ENCODE peak calls at places on chromosomes 6 and 20, in four cellular contexts. One of them, this sample, is unnamed.

GRCh38 chr20:881051-881820 is 34.9 kb downstream of the ANGPT4 start:
- DNase-seq in cardiac fibroblast: peak
- DNase-seq in left ventricle myocardium inferior: no peak
- DNase-seq in HFF-Myc: no peak
- DNase-seq in this sample: no peak

GRCh38 chr20:50373674-50374286 is 136.4 kb upstream of the PTPN1 start:
- DNase-seq in cardiac fibroblast: peak
- DNase-seq in left ventricle myocardium inferior: no peak
- DNase-seq in HFF-Myc: no peak
- DNase-seq in this sample: no peak

GRCh38 chr20:59002388-59002787 is 4.7 kb downstream of the CTSZ start:
- DNase-seq in cardiac fibroblast: no peak
- DNase-seq in left ventricle myocardium inferior: no peak
- DNase-seq in HFF-Myc: no peak
- DNase-seq in this sample: no peak

GRCh38 chr6:39203804-39204495 is 25.3 kb downstream of the KCNK5 start:
- DNase-seq in cardiac fibroblast: no peak
- DNase-seq in left ventricle myocardium inferior: no peak
- DNase-seq in HFF-Myc: no peak
- DNase-seq in this sample: peak

GRCh38 chr20:34522969-34523871 is 7.0 kb downstream of the DYNLRB1 start:
- DNase-seq in cardiac fibroblast: peak
- DNase-seq in left ventricle myocardium inferior: peak
- DNase-seq in HFF-Myc: no peak
- DNase-seq in this sample: no peak

GRCh38 chr20:45445805-45446562 is 23.6 kb upstream of the WFDC2 start:
- DNase-seq in cardiac fibroblast: peak
- DNase-seq in left ventricle myocardium inferior: no peak
- DNase-seq in HFF-Myc: no peak
- DNase-seq in this sample: no peak

GRCh38 chr20:63377256-63378114 is 16.3 kb upstream of the CHRNA4 start:
- DNase-seq in cardiac fibroblast: no peak
- DNase-seq in left ventricle myocardium inferior: no peak
- DNase-seq in HFF-Myc: no peak
- DNase-seq in this sample: no peak

GRCh38 chr20:10672579-10673127 is 1.1 kb downstream of the JAG1 start:
- DNase-seq in cardiac fibroblast: peak
- DNase-seq in left ventricle myocardium inferior: peak
- DNase-seq in HFF-Myc: no peak
- DNase-seq in this sample: no peak

GRCh38 chr20:62198931-62199330 is 16.1 kb downstream of the MTG2 start:
- DNase-seq in cardiac fibroblast: no peak
- DNase-seq in left ventricle myocardium inferior: no peak
- DNase-seq in HFF-Myc: no peak
- DNase-seq in this sample: no peak

GRCh38 chr6:15493437-15494168 is 169.2 kb downstream of the DTNBP1 start:
- DNase-seq in cardiac fibroblast: no peak
- DNase-seq in left ventricle myocardium inferior: no peak
- DNase-seq in HFF-Myc: peak
- DNase-seq in this sample: no peak

GRCh38 chr6:56729719-56730118 is 87.0 kb upstream of the DST start:
- DNase-seq in cardiac fibroblast: peak
- DNase-seq in left ventricle myocardium inferior: no peak
- DNase-seq in HFF-Myc: no peak
- DNase-seq in this sample: no peak

GRCh38 chr6:152348116-152348515 is 289.0 kb downstream of the SYNE1 start:
- DNase-seq in cardiac fibroblast: peak
- DNase-seq in left ventricle myocardium inferior: no peak
- DNase-seq in HFF-Myc: no peak
- DNase-seq in this sample: no peak

GRCh38 chr20:36582322-36582721 is 8.9 kb downstream of the TGIF2 start:
- DNase-seq in cardiac fibroblast: no peak
- DNase-seq in left ventricle myocardium inferior: no peak
- DNase-seq in HFF-Myc: no peak
- DNase-seq in this sample: no peak

GRCh38 chr6:150638765-150639164 is 39.1 kb downstream of the PLEKHG1 start:
- DNase-seq in cardiac fibroblast: no peak
- DNase-seq in left ventricle myocardium inferior: no peak
- DNase-seq in HFF-Myc: no peak
- DNase-seq in this sample: no peak

GRCh38 chr20:22729180-22729579 is 144.8 kb upstream of the FOXA2 start:
- DNase-seq in cardiac fibroblast: peak
- DNase-seq in left ventricle myocardium inferior: no peak
- DNase-seq in HFF-Myc: no peak
- DNase-seq in this sample: no peak

GRCh38 chr6:30793521-30794194 is 49.3 kb upstream of the IER3 start:
- DNase-seq in cardiac fibroblast: peak
- DNase-seq in left ventricle myocardium inferior: no peak
- DNase-seq in HFF-Myc: no peak
- DNase-seq in this sample: no peak

GRCh38 chr6:1873781-1874180 is 264.1 kb downstream of the FOXC1 start:
- DNase-seq in cardiac fibroblast: no peak
- DNase-seq in left ventricle myocardium inferior: no peak
- DNase-seq in HFF-Myc: no peak
- DNase-seq in this sample: no peak

GRCh38 chr20:50758469-50758868 is 27.1 kb downstream of the PARD6B start:
- DNase-seq in cardiac fibroblast: peak
- DNase-seq in left ventricle myocardium inferior: no peak
- DNase-seq in HFF-Myc: no peak
- DNase-seq in this sample: no peak

GRCh38 chr20:43909211-43909610 is 5.4 kb upstream of the TOX2 start:
- DNase-seq in cardiac fibroblast: no peak
- DNase-seq in left ventricle myocardium inferior: no peak
- DNase-seq in HFF-Myc: no peak
- DNase-seq in this sample: no peak

GRCh38 chr6:109453594-109454482 is 1.7 kb downstream of the MICAL1 start:
- DNase-seq in cardiac fibroblast: peak
- DNase-seq in left ventricle myocardium inferior: peak
- DNase-seq in HFF-Myc: no peak
- DNase-seq in this sample: no peak

GRCh38 chr20:32588040-32588439 is 2.9 kb upstream of the NOL4L start:
- DNase-seq in cardiac fibroblast: no peak
- DNase-seq in left ventricle myocardium inferior: no peak
- DNase-seq in HFF-Myc: no peak
- DNase-seq in this sample: no peak

GRCh38 chr20:61117725-61118124 is 134.3 kb upstream of the CDH4 start:
- DNase-seq in cardiac fibroblast: peak
- DNase-seq in left ventricle myocardium inferior: no peak
- DNase-seq in HFF-Myc: no peak
- DNase-seq in this sample: no peak

GRCh38 chr6:144588674-144589325 is 303.7 kb downstream of the UTRN start:
- DNase-seq in cardiac fibroblast: no peak
- DNase-seq in left ventricle myocardium inferior: no peak
- DNase-seq in HFF-Myc: no peak
- DNase-seq in this sample: no peak

GRCh38 chr20:47353697-47354387 is 2.7 kb downstream of the ZMYND8 start:
- DNase-seq in cardiac fibroblast: no peak
- DNase-seq in left ventricle myocardium inferior: no peak
- DNase-seq in HFF-Myc: no peak
- DNase-seq in this sample: no peak

GRCh38 chr6:121830759-121831158 is 395.3 kb downstream of the GJA1 start:
- DNase-seq in cardiac fibroblast: no peak
- DNase-seq in left ventricle myocardium inferior: peak
- DNase-seq in HFF-Myc: no peak
- DNase-seq in this sample: no peak

GRCh38 chr6:150004101-150004782 is 21.1 kb downstream of the RAET1L start:
- DNase-seq in cardiac fibroblast: no peak
- DNase-seq in left ventricle myocardium inferior: no peak
- DNase-seq in HFF-Myc: no peak
- DNase-seq in this sample: no peak

GRCh38 chr6:128520436-128521301 is at the start of gene PTPRK:
- DNase-seq in cardiac fibroblast: peak
- DNase-seq in left ventricle myocardium inferior: peak
- DNase-seq in HFF-Myc: no peak
- DNase-seq in this sample: peak

GRCh38 chr6:163291622-163292021 is 122.9 kb upstream of the QKI start:
- DNase-seq in cardiac fibroblast: no peak
- DNase-seq in left ventricle myocardium inferior: no peak
- DNase-seq in HFF-Myc: no peak
- DNase-seq in this sample: no peak

GRCh38 chr20:4795394-4795793 is 73.7 kb downstream of the PRND start:
- DNase-seq in cardiac fibroblast: peak
- DNase-seq in left ventricle myocardium inferior: no peak
- DNase-seq in HFF-Myc: peak
- DNase-seq in this sample: peak

DNA sequence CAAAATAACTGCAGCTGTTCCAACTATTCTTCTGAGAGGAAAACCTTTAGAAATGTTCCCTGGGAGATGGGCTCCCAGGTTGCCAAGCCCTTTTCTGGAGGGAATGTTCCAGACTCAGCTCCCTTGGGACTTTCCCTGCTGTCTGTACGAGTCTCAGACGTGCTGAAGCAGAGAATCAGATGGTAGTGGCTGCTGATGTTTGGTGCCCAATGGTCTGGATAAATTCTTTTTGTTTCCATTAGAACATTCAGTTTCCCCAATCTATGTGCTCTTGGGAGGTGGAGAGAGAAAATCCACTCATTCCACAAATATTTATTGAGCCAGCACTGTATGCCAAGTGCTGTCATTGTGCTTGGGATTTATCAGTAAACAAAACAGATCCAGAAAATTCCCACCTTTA is 40.0 kb downstream of the SNHG17 start:
- DNase-seq in cardiac fibroblast: peak
- DNase-seq in left ventricle myocardium inferior: no peak
- DNase-seq in HFF-Myc: no peak
- DNase-seq in this sample: no peak
- H3K4me3 ChIP-seq in cardiac fibroblast: no peak
- H3K4me3 ChIP-seq in left ventricle myocardium inferior: no peak
- H3K4me3 ChIP-seq in HFF-Myc: no peak
- H3K4me3 ChIP-seq in this sample: no peak

DNA sequence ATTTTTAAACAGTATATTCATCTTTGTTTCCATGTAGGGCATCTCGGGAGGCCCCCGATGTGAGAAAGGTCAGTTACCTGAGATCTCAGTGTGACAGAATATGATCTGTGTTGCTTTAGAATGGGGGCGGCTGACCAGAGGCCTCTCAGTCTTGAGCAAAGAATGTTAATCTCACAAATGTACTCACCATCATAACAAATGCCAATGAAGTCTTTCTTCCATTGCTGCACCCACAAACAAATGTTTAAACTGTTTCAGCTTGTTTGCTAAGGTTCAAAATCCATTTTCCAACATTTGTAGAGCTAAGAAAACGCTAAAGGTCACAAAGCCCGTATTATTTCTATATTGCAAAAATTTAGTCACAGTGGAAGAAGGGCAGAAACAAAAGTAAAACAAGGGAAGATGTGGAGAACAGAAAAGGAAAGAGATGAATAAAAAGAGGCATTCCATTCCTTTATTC is 31.8 kb downstream of the ELOVL2 start:
- DNase-seq in cardiac fibroblast: no peak
- DNase-seq in left ventricle myocardium inferior: no peak
- DNase-seq in HFF-Myc: no peak
- DNase-seq in this sample: no peak
- TF ChIP-seq CTCF in cardiac fibroblast: no peak
- TF ChIP-seq CTCF in left ventricle myocardium inferior: no peak
- TF ChIP-seq CTCF in HFF-Myc: no peak
- TF ChIP-seq CTCF in this sample: no peak

GRCh38 chr6:33163540-33163939 is 28.7 kb downstream of the COL11A2 start:
- DNase-seq in cardiac fibroblast: no peak
- DNase-seq in left ventricle myocardium inferior: no peak
- DNase-seq in HFF-Myc: no peak
- DNase-seq in this sample: no peak

GRCh38 chr6:33160096-33160495 is 32.2 kb downstream of the COL11A2 start:
- DNase-seq in cardiac fibroblast: no peak
- DNase-seq in left ventricle myocardium inferior: no peak
- DNase-seq in HFF-Myc: no peak
- DNase-seq in this sample: no peak

GRCh38 chr6:33161354-33162320 is 30.6 kb downstream of the COL11A2 start:
- DNase-seq in cardiac fibroblast: peak
- DNase-seq in left ventricle myocardium inferior: peak
- DNase-seq in HFF-Myc: peak
- DNase-seq in this sample: no peak

GRCh38 chr6:33162471-33162870 is 29.8 kb downstream of the COL11A2 start:
- DNase-seq in cardiac fibroblast: no peak
- DNase-seq in left ventricle myocardium inferior: no peak
- DNase-seq in HFF-Myc: no peak
- DNase-seq in this sample: no peak

GRCh38 chr6:33160728-33161323 is 31.4 kb downstream of the COL11A2 start:
- DNase-seq in cardiac fibroblast: peak
- DNase-seq in left ventricle myocardium inferior: no peak
- DNase-seq in HFF-Myc: peak
- DNase-seq in this sample: peak
- H3K4me3 ChIP-seq in cardiac fibroblast: no peak
- H3K4me3 ChIP-seq in left ventricle myocardium inferior: peak
- H3K4me3 ChIP-seq in HFF-Myc: no peak
- H3K4me3 ChIP-seq in this sample: peak

DNA sequence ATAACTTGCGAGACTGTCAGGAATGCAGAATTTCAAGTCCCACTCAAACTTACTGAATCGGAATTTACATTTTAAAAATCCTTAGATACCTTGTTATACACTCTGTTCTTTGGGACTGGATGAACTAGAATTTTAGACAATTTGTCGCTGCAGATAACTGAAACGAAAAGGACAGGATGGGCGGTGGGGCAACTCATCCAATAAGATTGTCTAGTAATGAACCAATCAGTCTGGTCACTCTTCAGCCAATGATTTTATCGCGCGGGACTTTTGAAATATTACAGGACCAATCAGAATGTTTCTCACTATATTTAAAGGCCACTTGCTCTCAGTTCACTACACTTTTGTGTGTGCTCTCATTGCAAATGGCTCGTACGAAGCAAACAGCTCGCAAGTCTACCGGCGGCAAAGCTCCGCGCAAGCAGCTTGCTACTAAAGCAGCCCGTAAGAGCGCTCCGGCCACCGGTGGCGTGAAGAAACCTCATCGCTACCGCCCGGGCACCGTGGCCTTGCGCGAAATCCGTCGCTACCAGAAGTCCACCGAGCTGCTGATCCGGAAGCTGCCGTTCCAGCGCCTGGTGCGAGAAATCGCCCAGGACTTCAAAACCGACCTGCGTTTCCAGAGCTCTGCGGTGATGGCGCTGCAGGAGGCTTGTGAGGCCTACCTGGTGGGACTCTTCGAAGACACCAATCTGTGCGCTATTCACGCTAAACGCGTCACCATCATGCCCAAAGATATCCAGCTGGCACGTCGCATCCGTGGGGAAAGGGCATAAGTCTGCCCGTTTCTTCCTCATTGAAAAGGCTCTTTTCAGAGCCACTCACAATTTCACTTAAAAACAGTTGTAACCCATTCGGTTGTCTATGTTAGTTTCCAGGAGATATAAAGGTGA is 41.9 kb upstream of the HFE start:
- DNase-seq in cardiac fibroblast: peak
- DNase-seq in left ventricle myocardium inferior: peak
- DNase-seq in HFF-Myc: peak
- DNase-seq in this sample: no peak
- TF ChIP-seq CTCF in cardiac fibroblast: peak
- TF ChIP-seq CTCF in left ventricle myocardium inferior: no peak
- TF ChIP-seq CTCF in HFF-Myc: no peak
- TF ChIP-seq CTCF in this sample: peak

GRCh38 chr6:63440594-63440993 is 120.8 kb upstream of the LGSN start:
- DNase-seq in cardiac fibroblast: no peak
- DNase-seq in left ventricle myocardium inferior: no peak
- DNase-seq in HFF-Myc: no peak
- DNase-seq in this sample: no peak
- H3K4me3 ChIP-seq in cardiac fibroblast: no peak
- H3K4me3 ChIP-seq in left ventricle myocardium inferior: no peak
- H3K4me3 ChIP-seq in HFF-Myc: no peak
- H3K4me3 ChIP-seq in this sample: no peak